ENCODE peak calls at places on chromosomes 6 and 20, in ten cellular contexts. One of them, this sample, is unnamed.
A peak's percentile ranks its signal among the peaks of the same experiment; 100 is the strongest.

GRCh38 chr6:117074672-117075071 is 190.7 kb upstream of the VGLL2 start:
- DNase-seq in endothelial cell: no peak
- DNase-seq in AG04449: no peak
- DNase-seq in upper lobe of right lung: no peak
- DNase-seq in AG10803: no peak
- DNase-seq in neural crest cell: no peak
- DNase-seq in MCF 10A: no peak
- DNase-seq in fibroblast of mammary gland: no peak
- DNase-seq in cardiac muscle cell: no peak
- DNase-seq in GM20000: no peak
- DNase-seq in this sample: no peak

GRCh38 chr20:48716086-48716485 is 111.7 kb downstream of the PREX1 start:
- DNase-seq in endothelial cell: no peak
- DNase-seq in AG04449: no peak
- DNase-seq in upper lobe of right lung: no peak
- DNase-seq in AG10803: no peak
- DNase-seq in neural crest cell: no peak
- DNase-seq in MCF 10A: no peak
- DNase-seq in fibroblast of mammary gland: no peak
- DNase-seq in cardiac muscle cell: no peak
- DNase-seq in GM20000: no peak
- DNase-seq in this sample: no peak

GRCh38 chr6:28267695-28268059 is 734 bp downstream of the ZSCAN26 start:
- DNase-seq in endothelial cell: no peak
- DNase-seq in AG04449: no peak
- DNase-seq in upper lobe of right lung: no peak
- DNase-seq in AG10803: no peak
- DNase-seq in neural crest cell: no peak
- DNase-seq in MCF 10A: no peak
- DNase-seq in fibroblast of mammary gland: no peak
- DNase-seq in cardiac muscle cell: no peak
- DNase-seq in GM20000: no peak
- DNase-seq in this sample: no peak

GRCh38 chr6:44166591-44167184 is 8.1 kb downstream of the CAPN11 start:
- DNase-seq in endothelial cell: no peak
- DNase-seq in AG04449: no peak
- DNase-seq in upper lobe of right lung: no peak
- DNase-seq in AG10803: no peak
- DNase-seq in neural crest cell: no peak
- DNase-seq in MCF 10A: no peak
- DNase-seq in fibroblast of mammary gland: no peak
- DNase-seq in cardiac muscle cell: no peak
- DNase-seq in GM20000: no peak
- DNase-seq in this sample: no peak

GRCh38 chr20:2261105-2261504 is 34.7 kb upstream of the TGM3 start:
- DNase-seq in endothelial cell: no peak
- DNase-seq in AG04449: no peak
- DNase-seq in upper lobe of right lung: no peak
- DNase-seq in AG10803: no peak
- DNase-seq in neural crest cell: no peak
- DNase-seq in MCF 10A: peak; percentile 39
- DNase-seq in fibroblast of mammary gland: no peak
- DNase-seq in cardiac muscle cell: no peak
- DNase-seq in GM20000: no peak
- DNase-seq in this sample: no peak

GRCh38 chr6:17971128-17972073 is 16.0 kb downstream of the KIF13A start:
- DNase-seq in endothelial cell: no peak
- DNase-seq in AG04449: no peak
- DNase-seq in upper lobe of right lung: no peak
- DNase-seq in AG10803: peak; percentile 71
- DNase-seq in neural crest cell: no peak
- DNase-seq in MCF 10A: peak; percentile 88
- DNase-seq in fibroblast of mammary gland: peak; percentile 87
- DNase-seq in cardiac muscle cell: peak; percentile 84
- DNase-seq in GM20000: no peak
- DNase-seq in this sample: no peak

GRCh38 chr6:159104163-159104885 is 59.5 kb upstream of the TAGAP start:
- DNase-seq in endothelial cell: peak; percentile 85
- DNase-seq in AG04449: no peak
- DNase-seq in upper lobe of right lung: peak; percentile 82
- DNase-seq in AG10803: peak; percentile 35
- DNase-seq in neural crest cell: peak; percentile 57
- DNase-seq in MCF 10A: peak; percentile 61
- DNase-seq in fibroblast of mammary gland: peak; percentile 42
- DNase-seq in cardiac muscle cell: peak; percentile 67
- DNase-seq in GM20000: peak; percentile 77
- DNase-seq in this sample: no peak

GRCh38 chr6:108714774-108715414 is 133.3 kb upstream of the ARMC2 start:
- DNase-seq in endothelial cell: no peak
- DNase-seq in AG04449: no peak
- DNase-seq in upper lobe of right lung: no peak
- DNase-seq in AG10803: peak; percentile 20
- DNase-seq in neural crest cell: no peak
- DNase-seq in MCF 10A: no peak
- DNase-seq in fibroblast of mammary gland: peak; percentile 64
- DNase-seq in cardiac muscle cell: peak; percentile 38
- DNase-seq in GM20000: no peak
- DNase-seq in this sample: no peak

GRCh38 chr6:105561501-105561900 is 158.6 kb upstream of the PREP start:
- DNase-seq in endothelial cell: no peak
- DNase-seq in AG04449: no peak
- DNase-seq in upper lobe of right lung: no peak
- DNase-seq in AG10803: no peak
- DNase-seq in neural crest cell: no peak
- DNase-seq in MCF 10A: no peak
- DNase-seq in fibroblast of mammary gland: peak; percentile 23
- DNase-seq in cardiac muscle cell: no peak
- DNase-seq in GM20000: no peak
- DNase-seq in this sample: no peak

GRCh38 chr6:111818539-111819226 is 54.6 kb downstream of the FYN start:
- DNase-seq in endothelial cell: no peak
- DNase-seq in AG04449: no peak
- DNase-seq in upper lobe of right lung: no peak
- DNase-seq in AG10803: peak; percentile 48
- DNase-seq in neural crest cell: no peak
- DNase-seq in MCF 10A: no peak
- DNase-seq in fibroblast of mammary gland: peak; percentile 33
- DNase-seq in cardiac muscle cell: no peak
- DNase-seq in GM20000: no peak
- DNase-seq in this sample: no peak

GRCh38 chr6:151239603-151240035 is at the start of gene AKAP12:
- DNase-seq in endothelial cell: peak; percentile 32
- DNase-seq in AG04449: no peak
- DNase-seq in upper lobe of right lung: no peak
- DNase-seq in AG10803: peak; percentile 50
- DNase-seq in neural crest cell: no peak
- DNase-seq in MCF 10A: no peak
- DNase-seq in fibroblast of mammary gland: peak; percentile 68
- DNase-seq in cardiac muscle cell: peak; percentile 71
- DNase-seq in GM20000: no peak
- DNase-seq in this sample: no peak

GRCh38 chr6:157403684-157404051 is 22.7 kb downstream of the ZDHHC14 start:
- DNase-seq in endothelial cell: no peak
- DNase-seq in AG04449: no peak
- DNase-seq in upper lobe of right lung: no peak
- DNase-seq in AG10803: no peak
- DNase-seq in neural crest cell: no peak
- DNase-seq in MCF 10A: no peak
- DNase-seq in fibroblast of mammary gland: no peak
- DNase-seq in cardiac muscle cell: no peak
- DNase-seq in GM20000: no peak
- DNase-seq in this sample: no peak

GRCh38 chr6:69866351-69867074 is at the start of gene COL19A1:
- DNase-seq in endothelial cell: peak; percentile 26
- DNase-seq in AG04449: no peak
- DNase-seq in upper lobe of right lung: peak; percentile 60
- DNase-seq in AG10803: no peak
- DNase-seq in neural crest cell: peak; percentile 18
- DNase-seq in MCF 10A: no peak
- DNase-seq in fibroblast of mammary gland: no peak
- DNase-seq in cardiac muscle cell: no peak
- DNase-seq in GM20000: peak; percentile 59
- DNase-seq in this sample: no peak

GRCh38 chr6:108437821-108438220 is 122.9 kb upstream of the FOXO3 start:
- DNase-seq in endothelial cell: no peak
- DNase-seq in AG04449: no peak
- DNase-seq in upper lobe of right lung: no peak
- DNase-seq in AG10803: no peak
- DNase-seq in neural crest cell: no peak
- DNase-seq in MCF 10A: peak; percentile 32
- DNase-seq in fibroblast of mammary gland: peak; percentile 8
- DNase-seq in cardiac muscle cell: no peak
- DNase-seq in GM20000: no peak
- DNase-seq in this sample: no peak

GRCh38 chr20:62518911-62519310 is 43.1 kb upstream of the GATA5 start:
- DNase-seq in endothelial cell: no peak
- DNase-seq in AG04449: no peak
- DNase-seq in upper lobe of right lung: no peak
- DNase-seq in AG10803: no peak
- DNase-seq in neural crest cell: no peak
- DNase-seq in MCF 10A: no peak
- DNase-seq in fibroblast of mammary gland: no peak
- DNase-seq in cardiac muscle cell: no peak
- DNase-seq in GM20000: no peak
- DNase-seq in this sample: no peak

GRCh38 chr6:123909989-123910388 is 106.3 kb downstream of the NKAIN2 start:
- DNase-seq in endothelial cell: no peak
- DNase-seq in AG04449: no peak
- DNase-seq in upper lobe of right lung: no peak
- DNase-seq in AG10803: no peak
- DNase-seq in neural crest cell: no peak
- DNase-seq in MCF 10A: no peak
- DNase-seq in fibroblast of mammary gland: no peak
- DNase-seq in cardiac muscle cell: no peak
- DNase-seq in GM20000: no peak
- DNase-seq in this sample: no peak

GRCh38 chr6:46013639-46014038 is 2.0 kb downstream of the CLIC5 start:
- DNase-seq in endothelial cell: no peak
- DNase-seq in AG04449: no peak
- DNase-seq in upper lobe of right lung: no peak
- DNase-seq in AG10803: no peak
- DNase-seq in neural crest cell: no peak
- DNase-seq in MCF 10A: no peak
- DNase-seq in fibroblast of mammary gland: no peak
- DNase-seq in cardiac muscle cell: no peak
- DNase-seq in GM20000: no peak
- DNase-seq in this sample: no peak

GRCh38 chr20:39853664-39854063 is 835.4 kb downstream of the MAFB start:
- DNase-seq in endothelial cell: no peak
- DNase-seq in AG04449: no peak
- DNase-seq in upper lobe of right lung: no peak
- DNase-seq in AG10803: peak; percentile 87
- DNase-seq in neural crest cell: peak; percentile 55
- DNase-seq in MCF 10A: peak; percentile 27
- DNase-seq in fibroblast of mammary gland: peak; percentile 89
- DNase-seq in cardiac muscle cell: peak; percentile 63
- DNase-seq in GM20000: peak; percentile 18
- DNase-seq in this sample: peak; percentile 64

GRCh38 chr6:80134065-80134464 is 27.6 kb downstream of the BCKDHB start:
- DNase-seq in endothelial cell: no peak
- DNase-seq in AG04449: no peak
- DNase-seq in upper lobe of right lung: no peak
- DNase-seq in AG10803: no peak
- DNase-seq in neural crest cell: no peak
- DNase-seq in MCF 10A: no peak
- DNase-seq in fibroblast of mammary gland: no peak
- DNase-seq in cardiac muscle cell: no peak
- DNase-seq in GM20000: no peak
- DNase-seq in this sample: no peak

GRCh38 chr6:80132942-80133517 is 26.6 kb downstream of the BCKDHB start:
- DNase-seq in endothelial cell: peak; percentile 44
- DNase-seq in AG04449: no peak
- DNase-seq in upper lobe of right lung: no peak
- DNase-seq in AG10803: peak; percentile 73
- DNase-seq in neural crest cell: peak; percentile 11
- DNase-seq in MCF 10A: peak; percentile 75
- DNase-seq in fibroblast of mammary gland: peak; percentile 73
- DNase-seq in cardiac muscle cell: peak; percentile 76
- DNase-seq in GM20000: no peak
- DNase-seq in this sample: no peak
- TF ChIP-seq CTCF in endothelial cell: no peak
- TF ChIP-seq CTCF in AG04449: peak; percentile 46
- TF ChIP-seq CTCF in upper lobe of right lung: peak; percentile 51
- TF ChIP-seq CTCF in AG10803: peak; percentile 69
- TF ChIP-seq CTCF in neural crest cell: peak; percentile 67
- TF ChIP-seq CTCF in MCF 10A: peak; percentile 70
- TF ChIP-seq CTCF in fibroblast of mammary gland: peak; percentile 62
- TF ChIP-seq CTCF in cardiac muscle cell: peak; percentile 52
- TF ChIP-seq CTCF in GM20000: no peak
- TF ChIP-seq CTCF in this sample: peak; percentile 52

DNA sequence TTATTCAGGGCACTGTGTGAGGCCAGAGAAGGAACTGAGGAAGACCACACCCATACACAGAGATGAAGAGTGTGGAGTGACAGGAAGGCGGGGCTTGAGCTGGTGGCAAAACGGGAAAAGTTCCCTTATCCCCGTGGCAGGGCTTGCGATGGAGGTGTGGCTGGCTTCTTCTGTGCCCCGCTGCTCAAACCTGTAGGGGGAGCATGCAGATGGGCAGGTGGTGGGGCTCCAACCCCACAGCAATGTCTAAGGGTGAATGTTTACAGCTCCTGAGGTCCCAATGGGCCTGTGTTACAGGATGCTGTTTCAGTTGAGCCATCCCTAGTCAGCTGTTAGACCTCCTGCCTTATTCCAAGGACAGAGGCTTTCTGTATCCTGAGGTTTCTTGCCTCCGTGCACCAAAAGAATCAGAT is 105.9 kb downstream of the LY86 start:
- DNase-seq in endothelial cell: no peak
- DNase-seq in AG04449: no peak
- DNase-seq in upper lobe of right lung: no peak
- DNase-seq in AG10803: no peak
- DNase-seq in neural crest cell: no peak
- DNase-seq in MCF 10A: no peak
- DNase-seq in fibroblast of mammary gland: no peak
- DNase-seq in cardiac muscle cell: no peak
- DNase-seq in GM20000: no peak
- DNase-seq in this sample: no peak
- TF ChIP-seq CTCF in endothelial cell: no peak
- TF ChIP-seq CTCF in AG04449: no peak
- TF ChIP-seq CTCF in upper lobe of right lung: no peak
- TF ChIP-seq CTCF in AG10803: no peak
- TF ChIP-seq CTCF in neural crest cell: no peak
- TF ChIP-seq CTCF in MCF 10A: no peak
- TF ChIP-seq CTCF in fibroblast of mammary gland: no peak
- TF ChIP-seq CTCF in cardiac muscle cell: no peak
- TF ChIP-seq CTCF in GM20000: no peak
- TF ChIP-seq CTCF in this sample: no peak

GRCh38 chr6:82337688-82338257 is 25.8 kb upstream of the TPBG start:
- DNase-seq in endothelial cell: no peak
- DNase-seq in AG04449: no peak
- DNase-seq in upper lobe of right lung: no peak
- DNase-seq in AG10803: no peak
- DNase-seq in neural crest cell: no peak
- DNase-seq in MCF 10A: peak; percentile 83
- DNase-seq in fibroblast of mammary gland: no peak
- DNase-seq in cardiac muscle cell: no peak
- DNase-seq in GM20000: no peak
- DNase-seq in this sample: no peak
- TF ChIP-seq CTCF in endothelial cell: no peak
- TF ChIP-seq CTCF in AG04449: no peak
- TF ChIP-seq CTCF in upper lobe of right lung: no peak
- TF ChIP-seq CTCF in AG10803: no peak
- TF ChIP-seq CTCF in neural crest cell: no peak
- TF ChIP-seq CTCF in MCF 10A: no peak
- TF ChIP-seq CTCF in fibroblast of mammary gland: no peak
- TF ChIP-seq CTCF in cardiac muscle cell: no peak
- TF ChIP-seq CTCF in GM20000: no peak
- TF ChIP-seq CTCF in this sample: no peak

GRCh38 chr20:38536310-38536709 is 44.7 kb upstream of the ADIG start:
- DNase-seq in endothelial cell: no peak
- DNase-seq in AG04449: peak; percentile 17
- DNase-seq in upper lobe of right lung: no peak
- DNase-seq in AG10803: peak; percentile 53
- DNase-seq in neural crest cell: no peak
- DNase-seq in MCF 10A: peak; percentile 9
- DNase-seq in fibroblast of mammary gland: peak; percentile 76
- DNase-seq in cardiac muscle cell: no peak
- DNase-seq in GM20000: no peak
- DNase-seq in this sample: no peak
- TF ChIP-seq CTCF in endothelial cell: no peak
- TF ChIP-seq CTCF in AG04449: peak; percentile 1
- TF ChIP-seq CTCF in upper lobe of right lung: no peak
- TF ChIP-seq CTCF in AG10803: peak; percentile 35
- TF ChIP-seq CTCF in neural crest cell: no peak
- TF ChIP-seq CTCF in MCF 10A: no peak
- TF ChIP-seq CTCF in fibroblast of mammary gland: peak; percentile 22
- TF ChIP-seq CTCF in cardiac muscle cell: no peak
- TF ChIP-seq CTCF in GM20000: no peak
- TF ChIP-seq CTCF in this sample: no peak

This sample was measured in BJ.